ENCODE peak calls at places on chromosomes 11 and 22, in four cellular contexts. K, Q, V and P are unnamed samples.
A peak's percentile ranks its signal among the peaks of the same experiment; 100 is the strongest.

GRCh38 chr22:40178417-40179409 is 988 bp downstream of the TNRC6B start:
- DNase-seq in V (no peak), K (peak; percentile 58), Q (peak; percentile 39), P (peak; percentile 16)

GRCh38 chr11:116773203-116774112 is 671 bp upstream of the BUD13 start:
- DNase-seq in V (no peak), Q (peak; percentile 22), K (no peak), P (no peak)

GRCh38 chr11:127564803-127565202 is 564.2 kb upstream of the KIRREL3 start:
- DNase-seq in Q (no peak), K (no peak), V (peak; percentile 8), P (no peak)

GRCh38 chr22:24985824-24986214 is 33.3 kb downstream of the KIAA1671 start:
- DNase-seq in K (peak; percentile 98), Q (peak; percentile 95), V (no peak), P (no peak)

GRCh38 chr11:69054397-69055211 is 5.9 kb downstream of the TPCN2 start:
- DNase-seq in Q (no peak), K (no peak), V (no peak), P (no peak)

GRCh38 chr22:33658775-33659174 is 261.5 kb downstream of the LARGE1 start:
- DNase-seq in Q (no peak), K (peak; percentile 90), V (peak; percentile 11), P (no peak)

GRCh38 chr22:44685384-44686056 is 16.5 kb upstream of the PRR5 start:
- DNase-seq in V (no peak), Q (peak; percentile 99), K (peak; percentile 30), P (peak; percentile 84)

GRCh38 chr22:47811971-47812370 is 1049.5 kb downstream of the TBC1D22A start:
- DNase-seq in V (no peak), K (no peak), Q (no peak), P (no peak)

GRCh38 chr22:44884968-44885805 is 124.6 kb downstream of the PHF21B start:
- DNase-seq in K (no peak), Q (no peak), V (no peak), P (no peak)

GRCh38 chr11:12678991-12679390 is 4.8 kb downstream of the TEAD1 start:
- DNase-seq in Q (no peak), K (no peak), V (no peak), P (no peak)

GRCh38 chr11:13834463-13834862 is 128.1 kb upstream of the SPON1 start:
- DNase-seq in V (no peak), Q (no peak), K (no peak), P (no peak)

GRCh38 chr11:59142530-59143507 is at the start of gene FAM111A:
- DNase-seq in Q (peak; percentile 97), K (peak; percentile 85), V (peak; percentile 66), P (peak; percentile 84)

GRCh38 chr22:27435839-27436581 is 365.5 kb downstream of the MN1 start:
- DNase-seq in V (peak; percentile 44), K (peak; percentile 80), Q (peak; percentile 43), P (no peak)